ENCODE peak calls at places on chromosomes 2 and 18, in ten cellular contexts. B is esophagus squamous epithelium; U is Peyer's patch; N is CD8-positive, alpha-beta T cell; D is heart left ventricle; W is PC-9; S is mesendoderm; C is naive thymus-derived CD4-positive, alpha-beta T cell; Z is breast epithelium; F is prostate gland. O is an unnamed sample.

GRCh38 chr2:49948091-49948490 is 793.8 kb upstream of the FSHR start:
- DNase-seq in B (no peak), U (no peak), N (no peak), D (no peak), W (no peak), S (no peak), C (no peak), Z (no peak), F (no peak), O (no peak)

GRCh38 chr18:75879196-75879595 is 451.7 kb upstream of the SMIM21 start:
- DNase-seq in B (no peak), U (no peak), N (no peak), D (no peak), W (no peak), S (no peak), C (no peak), Z (no peak), F (no peak), O (no peak)

GRCh38 chr2:191657977-191658376 is 20.0 kb upstream of the NABP1 start:
- DNase-seq in B (no peak), U (no peak), N (no peak), D (no peak), W (no peak), S (no peak), C (no peak), Z (no peak), F (no peak), O (no peak)

GRCh38 chr18:66548747-66549146 is 55.1 kb downstream of the CDH19 start:
- DNase-seq in B (no peak), U (no peak), N (no peak), D (no peak), W (no peak), S (peak; percentile 66), C (no peak), Z (no peak), F (no peak), O (no peak)

GRCh38 chr2:233233618-233234230 is 17.7 kb upstream of the ATG16L1 start:
- DNase-seq in B (no peak), U (no peak), N (no peak), D (no peak), W (no peak), S (no peak), C (no peak), Z (no peak), F (no peak), O (no peak)

GRCh38 chr2:240287011-240287410 is 146.6 kb upstream of the OTOS start:
- DNase-seq in B (no peak), U (no peak), N (no peak), D (no peak), W (no peak), S (no peak), C (no peak), Z (no peak), F (no peak), O (no peak)

GRCh38 chr2:201733544-201733943 is 35.1 kb upstream of the MPP4 start:
- DNase-seq in B (no peak), U (no peak), N (no peak), D (no peak), W (no peak), S (no peak), C (no peak), Z (no peak), F (no peak), O (no peak)

GRCh38 chr2:85722519-85722918 is 28.4 kb downstream of the GNLY start:
- DNase-seq in B (no peak), U (no peak), N (no peak), D (peak; percentile 5), W (no peak), S (no peak), C (no peak), Z (no peak), F (no peak), O (no peak)

GRCh38 chr18:11175266-11175947 is 26.0 kb upstream of the PIEZO2 start:
- DNase-seq in B (no peak), U (no peak), N (no peak), D (no peak), W (no peak), S (no peak), C (no peak), Z (no peak), F (no peak), O (no peak)

GRCh38 chr18:14924226-14924625 is 176.3 kb downstream of the ANKRD30B start:
- DNase-seq in B (no peak), U (no peak), N (no peak), D (no peak), W (no peak), S (no peak), C (no peak), Z (no peak), F (no peak), O (no peak)

GRCh38 chr18:64017870-64018269 is 48.0 kb downstream of the SERPINB8 start:
- DNase-seq in B (no peak), U (no peak), N (no peak), D (no peak), W (no peak), S (peak; percentile 42), C (no peak), Z (no peak), F (no peak), O (no peak)

GRCh38 chr2:197873293-197873701 is 68.9 kb downstream of the PLCL1 start:
- DNase-seq in B (no peak), U (no peak), N (no peak), D (no peak), W (no peak), S (peak; percentile 85), C (no peak), Z (no peak), F (no peak), O (no peak)

GRCh38 chr18:39960545-39960944 is 1994.5 kb upstream of the PIK3C3 start:
- DNase-seq in B (no peak), U (no peak), N (no peak), D (no peak), W (no peak), S (peak; percentile 5), C (no peak), Z (no peak), F (no peak), O (no peak)

GRCh38 chr18:79400591-79401381 is 5.1 kb downstream of the NFATC1 start:
- DNase-seq in B (no peak), U (peak; percentile 66), N (peak; percentile 62), D (peak; percentile 27), W (no peak), S (no peak), C (peak; percentile 56), Z (no peak), F (no peak), O (no peak)

GRCh38 chr2:11762031-11762430 is 15.6 kb downstream of the LPIN1 start:
- DNase-seq in B (no peak), U (no peak), N (no peak), D (no peak), W (no peak), S (no peak), C (no peak), Z (no peak), F (no peak), O (no peak)

GRCh38 chr2:150204449-150204848 is 283.0 kb downstream of the RND3 start:
- DNase-seq in B (no peak), U (no peak), N (no peak), D (no peak), W (no peak), S (no peak), C (no peak), Z (no peak), F (no peak), O (no peak)

GRCh38 chr2:227117027-227117426 is 47.0 kb downstream of the COL4A4 start:
- DNase-seq in B (no peak), U (no peak), N (no peak), D (no peak), W (no peak), S (no peak), C (no peak), Z (no peak), F (no peak), O (no peak)

DNA sequence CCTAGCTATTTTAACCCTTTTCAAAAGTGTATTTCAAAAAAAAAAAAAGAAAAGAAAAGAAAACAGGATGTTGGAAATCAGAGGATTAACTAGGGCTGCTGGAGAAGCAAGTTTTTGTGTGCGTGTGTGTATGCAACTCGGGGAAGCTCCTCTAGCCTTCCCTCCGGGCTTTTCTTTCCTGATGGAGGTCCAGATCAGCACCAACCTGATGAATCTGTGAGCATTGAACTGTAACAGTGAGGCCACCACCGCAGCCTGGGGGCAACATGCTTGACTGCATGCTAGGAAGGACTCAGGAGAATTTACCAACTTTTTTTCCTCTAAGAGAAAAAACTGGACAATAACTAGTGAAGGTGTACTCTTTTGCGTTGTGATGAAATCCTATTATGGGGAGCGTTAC is 2.3 kb downstream of the OBSL1 start:
- DNase-seq in B (no peak), U (no peak), N (no peak), D (no peak), W (peak; percentile 79), S (peak; percentile 65), C (no peak), Z (no peak), F (no peak), O (no peak)
- H3K27me3 ChIP-seq in B (no peaks in the 10 kb centered on the region), U (no peaks in the 10 kb centered on the region), N (peaks cover 5% of the 10 kb centered on the region), D (no peaks in the 10 kb centered on the region), W (no peaks in the 10 kb centered on the region), S (no peaks in the 10 kb centered on the region), C (peaks cover 10% of the 10 kb centered on the region), Z (no peaks in the 10 kb centered on the region), F (no peaks in the 10 kb centered on the region), O (no peaks in the 10 kb centered on the region)

DNA sequence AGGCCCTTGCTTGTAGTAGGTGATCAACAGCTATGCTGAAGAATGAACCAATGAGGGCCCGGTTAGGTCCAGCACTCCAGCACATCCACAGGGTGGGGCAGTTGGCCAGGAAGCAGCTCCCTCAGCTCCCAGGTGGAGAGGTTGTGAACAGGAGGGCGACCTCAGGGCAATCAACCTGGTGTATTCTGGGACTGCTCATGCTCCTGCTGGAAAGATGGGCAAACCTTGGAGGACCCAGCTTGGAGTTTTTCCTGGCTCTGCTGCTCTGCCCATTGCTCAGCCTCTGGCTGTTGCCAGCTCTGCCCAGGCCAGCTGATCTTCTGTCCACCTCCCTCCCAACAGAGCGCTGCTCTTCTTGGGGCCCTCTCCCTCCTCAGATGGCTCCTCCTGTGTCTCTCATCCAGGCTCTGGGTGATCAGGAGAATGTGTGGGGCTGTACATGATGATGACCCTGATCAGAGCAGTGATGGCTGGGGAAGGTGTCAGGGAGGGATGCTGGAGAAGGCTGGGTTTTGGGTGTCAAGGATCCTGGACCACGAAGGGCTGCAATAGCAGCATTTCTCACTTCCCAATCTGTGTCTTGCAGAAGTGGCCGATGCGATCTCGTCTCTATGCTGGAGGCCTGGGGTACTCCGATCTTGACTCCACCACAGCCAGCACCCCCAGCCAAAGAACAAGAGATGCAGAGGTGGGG is 3.4 kb downstream of the TCF23 start:
- DNase-seq in B (no peak), U (no peak), N (no peak), D (no peak), W (no peak), S (peak; percentile 57), C (no peak), Z (no peak), F (no peak), O (no peak)
- H3K4me3 ChIP-seq in B (no peak overlapping the region), U (no peak overlapping the region), N (no peak overlapping the region), D (no peak overlapping the region), W (no peak overlapping the region), S (no peak overlapping the region), C (no peak overlapping the region), Z (no peak overlapping the region), F (no peak overlapping the region), O (no peak overlapping the region)

GRCh38 chr18:72704202-72704601 is 160.1 kb upstream of the CBLN2 start:
- DNase-seq in B (no peak), U (no peak), N (no peak), D (no peak), W (no peak), S (no peak), C (no peak), Z (no peak), F (no peak), O (no peak)
- H3K4me1 ChIP-seq in B (no peaks in the 10 kb centered on the region), U (no peaks in the 10 kb centered on the region), N (no peaks in the 10 kb centered on the region), D (no peaks in the 10 kb centered on the region), W (no peaks in the 10 kb centered on the region), S (no peaks in the 10 kb centered on the region), C (no peaks in the 10 kb centered on the region), Z (no peaks in the 10 kb centered on the region), F (no peaks in the 10 kb centered on the region), O (no peaks in the 10 kb centered on the region)

GRCh38 chr2:20966061-20966460 is 77.8 kb downstream of the APOB start:
- DNase-seq in B (no peak), U (no peak), N (no peak), D (no peak), W (no peak), S (no peak), C (no peak), Z (no peak), F (no peak), O (no peak)
- H3K27me3 ChIP-seq in B (no peaks in the 10 kb centered on the region), U (no peaks in the 10 kb centered on the region), N (no peaks in the 10 kb centered on the region), D (no peaks in the 10 kb centered on the region), W (peaks cover 74% of the 10 kb centered on the region), S (no peaks in the 10 kb centered on the region), C (no peaks in the 10 kb centered on the region), Z (peaks cover 5% of the 10 kb centered on the region), F (no peaks in the 10 kb centered on the region), O (peaks cover 4% of the 10 kb centered on the region)